ENCODE peak calls at places on chromosomes 3 and 15, in seven cellular contexts. F is sigmoid colon, B is transverse colon, H is A549, E is left lung, N is hepatocyte, K is prostate gland. J is an unnamed sample. For H3K4me1, the result is how much of the 10 kb centered on the place peaks cover.

GRCh38 chr3:71517206-71517855 is 66.2 kb downstream of the FOXP1 start:
- DNase-seq in E (no peak), N (no peak), K (no peak), F (no peak), B (no peak), H (no peak), J (no peak)

GRCh38 chr3:173584834-173585831 is 187.6 kb downstream of the NLGN1 start:
- DNase-seq in H (peak), E (no peak), K (peak), F (peak), B (peak), N (peak), J (no peak)

GRCh38 chr3:9803494-9803893 is 6.6 kb upstream of the TTLL3 start:
- DNase-seq in K (no peak), H (no peak), B (no peak), F (no peak), E (no peak), N (no peak), J (no peak)

GRCh38 chr3:142997330-142997729 is 4.0 kb upstream of the U2SURP start:
- DNase-seq in K (no peak), H (no peak), N (no peak), B (no peak), E (no peak), F (no peak), J (no peak)

GRCh38 chr3:58577269-58577821 is at the start of gene FAM107A:
- DNase-seq in H (peak), K (peak), B (peak), F (peak), E (no peak), N (no peak), J (no peak)

GRCh38 chr3:69322110-69322509 is 63.8 kb downstream of the FRMD4B start:
- DNase-seq in F (no peak), E (no peak), K (no peak), N (no peak), B (no peak), H (no peak), J (no peak)

GRCh38 chr3:52896613-52897012 is 735 bp downstream of the STIMATE start:
- DNase-seq in N (peak), B (no peak), E (no peak), K (no peak), H (no peak), F (no peak), J (no peak)

GRCh38 chr3:107740992-107741896 is 218.5 kb downstream of the BBX start:
- DNase-seq in B (no peak), E (no peak), K (no peak), F (no peak), N (no peak), H (peak), J (no peak)

GRCh38 chr15:37880009-37880834 is 54.2 kb upstream of the TMCO5A start:
- DNase-seq in E (no peak), B (no peak), H (peak), N (peak), F (no peak), K (no peak), J (no peak)

GRCh38 chr15:71079208-71080044 is 35.8 kb upstream of the THSD4 start:
- DNase-seq in F (no peak), E (no peak), N (peak), K (peak), H (peak), B (peak), J (no peak)

GRCh38 chr3:99843590-99844260 is 26.1 kb downstream of the CMSS1 start:
- DNase-seq in H (no peak), N (no peak), B (no peak), F (no peak), E (no peak), K (no peak), J (no peak)

GRCh38 chr15:78992416-78993256 is 47.8 kb upstream of the CTSH start:
- DNase-seq in N (no peak), F (no peak), B (no peak), E (no peak), H (no peak), K (no peak), J (no peak)

GRCh38 chr3:188319569-188319968 is 165.6 kb downstream of the LPP start:
- DNase-seq in E (no peak), K (no peak), F (no peak), N (no peak), H (no peak), B (no peak), J (no peak)

GRCh38 chr3:170037463-170038433 is at the start of gene GPR160:
- DNase-seq in N (peak), E (peak), H (peak), K (peak), B (peak), F (no peak), J (no peak)

GRCh38 chr3:71101014-71101413 is 482.5 kb downstream of the FOXP1 start:
- DNase-seq in K (no peak), E (no peak), B (no peak), H (peak), F (no peak), N (no peak), J (no peak)

GRCh38 chr3:73107215-73107614 is 45.8 kb downstream of the EBLN2 start:
- DNase-seq in F (no peak), B (no peak), H (no peak), N (no peak), K (no peak), E (no peak), J (no peak)

GRCh38 chr15:79093352-79093935 is 2.9 kb upstream of the RASGRF1 start:
- DNase-seq in E (no peak), K (no peak), H (no peak), N (no peak), F (no peak), B (no peak), J (peak)

GRCh38 chr3:181687738-181688137 is 24.0 kb upstream of the SOX2 start:
- DNase-seq in N (no peak), B (no peak), E (no peak), H (no peak), F (no peak), K (no peak), J (no peak)

GRCh38 chr15:55703873-55704285 is 39.1 kb downstream of the PRTG start:
- DNase-seq in E (no peak), B (no peak), K (no peak), F (no peak), H (no peak), N (no peak), J (no peak)

GRCh38 chr3:49341996-49342395 is 2.1 kb upstream of the USP4 start:
- DNase-seq in N (no peak), E (no peak), K (no peak), F (no peak), B (no peak), H (no peak), J (no peak)

GRCh38 chr3:42714151-42714852 is 11.7 kb upstream of the HHATL start:
- DNase-seq in F (no peak), H (no peak), K (no peak), E (no peak), N (no peak), B (peak), J (no peak)

GRCh38 chr3:83063457-83063856 is 1302.0 kb upstream of the GBE1 start:
- DNase-seq in F (no peak), N (no peak), E (no peak), K (no peak), H (no peak), B (no peak), J (no peak)

GRCh38 chr3:155449613-155450267 is 156.3 kb upstream of the STRIT1 start:
- DNase-seq in K (no peak), N (no peak), E (no peak), B (no peak), F (no peak), H (no peak), J (no peak)

GRCh38 chr3:48685603-48686511 is at the start of gene NCKIPSD:
- DNase-seq in B (peak), N (peak), K (peak), F (peak), E (peak), H (peak), J (peak)

GRCh38 chr15:31308185-31308639 is 18.4 kb upstream of the KLF13 start:
- DNase-seq in F (no peak), N (no peak), K (no peak), E (no peak), H (no peak), B (no peak), J (no peak)

GRCh38 chr15:84961114-84961452 is 20.6 kb upstream of the PDE8A start:
- DNase-seq in K (no peak), F (no peak), N (peak), E (no peak), B (no peak), H (no peak), J (no peak)

GRCh38 chr3:179324270-179324754 is 1.5 kb downstream of the ZNF639 start:
- DNase-seq in E (no peak), K (no peak), F (no peak), N (peak), B (no peak), H (no peak), J (no peak)

GRCh38 chr3:172138792-172139507 is 99.6 kb downstream of the FNDC3B start:
- DNase-seq in F (peak), H (peak), B (peak), K (no peak), N (peak), E (no peak), J (no peak)

GRCh38 chr15:87805117-87805820 is 451.3 kb downstream of the NTRK3 start:
- DNase-seq in H (no peak), F (no peak), E (no peak), N (no peak), B (no peak), K (no peak), J (no peak)

GRCh38 chr3:129313983-129314756 is 35.5 kb downstream of the HMCES start:
- DNase-seq in H (peak), N (no peak), F (no peak), B (peak), K (no peak), E (no peak), J (no peak)
- H3K4me3 ChIP-seq in H (peak), N (peak), F (peak), B (peak), K (peak), E (peak), J (peak)

GRCh38 chr15:39936187-39936586 is 2.3 kb downstream of the EIF2AK4 start:
- DNase-seq in F (no peak), E (no peak), N (no peak), B (no peak), K (no peak), H (no peak), J (no peak)
- H3K4me1 ChIP-seq in F (under half), E (half or more), N (under half), B (under half), K (under half), H (under half), J (under half)

GRCh38 chr3:127692501-127693335 is 20.0 kb downstream of the ABTB1 start:
- DNase-seq in E (peak), H (no peak), N (no peak), B (no peak), K (no peak), F (no peak), J (no peak)
- H3K27ac ChIP-seq in E (no peak), H (peak), N (no peak), B (no peak), K (no peak), F (peak), J (no peak)

DNA sequence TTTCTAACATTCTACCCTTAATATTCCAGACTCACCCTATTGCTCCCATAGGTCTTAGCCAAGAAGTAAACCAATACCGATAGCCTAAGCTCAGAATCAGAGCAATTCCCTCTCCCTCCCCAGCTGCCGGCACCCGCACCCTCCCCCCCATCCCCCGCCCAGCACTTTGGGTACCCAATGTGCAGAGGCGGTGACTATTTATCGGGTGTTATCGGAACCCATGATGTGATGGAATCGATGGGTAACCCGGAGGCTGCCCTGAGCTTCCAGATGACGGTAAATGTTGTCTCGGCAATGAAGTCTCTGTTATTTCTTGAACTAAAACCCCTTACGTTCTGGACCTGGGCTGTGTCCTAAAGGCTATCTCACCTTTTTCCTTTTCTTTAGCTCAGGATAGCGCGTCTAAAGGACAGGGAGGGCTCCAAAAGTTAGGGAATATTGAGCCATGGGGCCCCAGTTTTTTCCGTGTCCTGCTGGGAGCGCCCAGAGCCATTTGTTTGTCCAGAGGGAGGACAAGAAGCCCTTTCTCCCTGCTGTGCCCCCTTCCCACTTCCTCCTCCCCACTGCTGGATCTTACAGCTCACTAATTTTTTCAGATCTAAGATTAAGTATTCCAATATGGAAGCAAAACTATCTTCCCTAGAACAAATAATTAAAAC is 1.6 kb downstream of the SLITRK3 start:
- DNase-seq in F (no peak), N (no peak), E (no peak), B (no peak), K (no peak), H (no peak), J (no peak)
- H3K4me3 ChIP-seq in F (peak), N (peak), E (no peak), B (no peak), K (no peak), H (peak), J (no peak)

DNA sequence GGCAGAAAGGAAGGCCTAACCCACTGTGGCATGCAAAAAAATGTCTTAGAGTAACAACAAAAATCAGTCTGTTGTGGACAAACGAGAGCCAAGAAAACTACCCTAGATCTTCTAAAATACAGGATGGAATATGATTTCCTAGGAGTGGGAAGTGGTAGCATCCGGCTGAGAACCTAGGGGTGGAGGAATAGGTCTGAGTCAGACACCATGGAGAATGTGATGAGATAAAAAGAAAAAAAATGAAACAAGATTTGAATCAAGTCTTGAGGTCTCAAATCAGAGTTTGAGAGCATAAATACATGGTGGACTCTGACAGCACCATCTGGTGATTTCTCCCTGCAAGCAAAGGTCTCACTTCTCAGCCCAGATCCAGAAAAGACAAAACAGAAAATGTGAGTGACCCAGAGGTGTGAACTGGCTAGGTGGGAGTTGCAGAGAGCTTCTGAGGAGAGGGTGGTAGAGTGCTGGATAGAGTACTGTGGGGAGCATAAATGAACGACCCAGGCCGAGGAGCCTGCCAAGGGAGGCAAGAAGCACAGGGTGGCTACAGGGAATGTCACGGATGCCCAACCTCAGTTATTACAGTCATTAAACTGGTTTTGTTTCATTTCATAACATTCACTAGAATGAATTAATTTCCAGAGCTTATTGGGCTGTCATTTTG is 27.6 kb upstream of the VEPH1 start:
- DNase-seq in H (no peak), B (no peak), E (no peak), N (no peak), F (no peak), K (no peak), J (no peak)
- H3K4me1 ChIP-seq in H (under half), B (under half), E (under half), N (under half), F (under half), K (under half), J (under half)

GRCh38 chr15:57364282-57365007 is 11.9 kb upstream of the CGNL1 start:
- DNase-seq in E (no peak), N (no peak), K (no peak), B (no peak), H (no peak), F (peak), J (no peak)
- H3K27ac ChIP-seq in E (no peak), N (no peak), K (peak), B (no peak), H (no peak), F (no peak), J (no peak)

GRCh38 chr3:134362670-134363380 is 11.4 kb downstream of the AMOTL2 start:
- DNase-seq in K (no peak), H (no peak), B (no peak), N (no peak), F (peak), E (no peak), J (no peak)

GRCh38 chr3:134363381-134363755 is 10.9 kb downstream of the AMOTL2 start:
- DNase-seq in F (peak), H (no peak), E (no peak), N (no peak), K (no peak), B (no peak), J (no peak)

GRCh38 chr3:134365766-134366065 is 8.5 kb downstream of the AMOTL2 start:
- DNase-seq in E (no peak), F (no peak), K (no peak), B (no peak), N (no peak), H (no peak), J (no peak)

GRCh38 chr3:134364936-134365765 is 9.1 kb downstream of the AMOTL2 start:
- DNase-seq in H (no peak), K (no peak), F (peak), E (no peak), B (no peak), N (no peak), J (no peak)

GRCh38 chr3:134364061-134364935 is 9.9 kb downstream of the AMOTL2 start:
- DNase-seq in N (peak), E (peak), B (peak), K (peak), F (peak), H (peak), J (peak)
- H3K4me3 ChIP-seq in N (no peak), E (peak), B (peak), K (no peak), F (peak), H (peak), J (no peak)

GRCh38 chr3:126052196-126053058 is 31.5 kb downstream of the SLC41A3 start:
- DNase-seq in N (no peak), H (no peak), K (no peak), F (no peak), B (no peak), E (no peak), J (no peak)
- H3K4me1 ChIP-seq in N (under half), H (under half), K (under half), F (under half), B (under half), E (under half), J (under half)

GRCh38 chr3:46846624-46847542 is 16.4 kb downstream of the MYL3 start:
- DNase-seq in K (no peak), H (no peak), B (no peak), F (peak), E (no peak), N (no peak), J (peak)
- H3K27ac ChIP-seq in K (peak), H (no peak), B (peak), F (peak), E (no peak), N (peak), J (no peak)

GRCh38 chr3:118792191-118792590 is 242.5 kb downstream of the IGSF11 start:
- DNase-seq in E (no peak), B (no peak), F (no peak), N (no peak), K (no peak), H (no peak), J (no peak)
- H3K4me3 ChIP-seq in E (no peak), B (no peak), F (no peak), N (no peak), K (no peak), H (no peak), J (no peak)